ENCODE peak calls at places on chromosomes 6 and 20, in five cellular contexts. O, C, P, Y and X are unnamed samples.

GRCh38 chr20:58514321-58515239 is 619 bp downstream of the APCDD1L start:
- DNase-seq in C (peak), P (peak), O (no peak), Y (peak), X (peak)

GRCh38 chr20:59748555-59749292 is 144.4 kb downstream of the PHACTR3 start:
- DNase-seq in C (no peak), O (no peak), Y (no peak), P (no peak), X (no peak)

GRCh38 chr20:8394308-8394945 is 262.4 kb downstream of the PLCB1 start:
- DNase-seq in Y (no peak), P (peak), C (no peak), O (no peak), X (no peak)

GRCh38 chr6:109059591-109060021 is 35.0 kb downstream of the SESN1 start:
- DNase-seq in Y (no peak), O (no peak), C (no peak), P (peak), X (no peak)

GRCh38 chr20:64188682-64189529 is 24.7 kb downstream of the MYT1 start:
- DNase-seq in C (peak), O (no peak), P (peak), Y (no peak), X (peak)

GRCh38 chr6:151121900-151122299 is 117.9 kb upstream of the AKAP12 start:
- DNase-seq in P (no peak), O (no peak), C (no peak), Y (no peak), X (no peak)

GRCh38 chr6:74166849-74167248 is 470.8 kb downstream of the CD109 start:
- DNase-seq in Y (no peak), C (no peak), O (no peak), P (peak), X (no peak)

GRCh38 chr6:52303178-52303577 is 18.6 kb upstream of the MCM3 start:
- DNase-seq in C (no peak), Y (no peak), P (no peak), O (no peak), X (no peak)

GRCh38 chr20:23269954-23270353 is 80.6 kb upstream of the NXT1 start:
- DNase-seq in C (no peak), O (no peak), Y (no peak), P (peak), X (no peak)

GRCh38 chr6:140572129-140572528 is 1197.7 kb upstream of the CITED2 start:
- DNase-seq in O (no peak), C (no peak), P (peak), Y (no peak), X (no peak)

GRCh38 chr6:51005779-51006178 is 187.1 kb downstream of the TFAP2B start:
- DNase-seq in Y (no peak), P (no peak), O (no peak), C (no peak), X (no peak)

GRCh38 chr20:47774081-47774777 is 11.1 kb downstream of the SULF2 start:
- DNase-seq in P (no peak), C (no peak), Y (no peak), O (no peak), X (no peak)

GRCh38 chr6:25111782-25112181 is 167.4 kb upstream of the CARMIL1 start:
- DNase-seq in C (no peak), Y (no peak), O (no peak), P (no peak), X (no peak)

GRCh38 chr6:46113370-46113769 is 16.4 kb upstream of the ENPP4 start:
- DNase-seq in P (no peak), C (peak), Y (peak), O (no peak), X (no peak)

GRCh38 chr6:37617073-37617472 is 80.6 kb downstream of the MDGA1 start:
- DNase-seq in Y (no peak), C (no peak), O (no peak), P (no peak), X (no peak)

GRCh38 chr20:25565578-25566157 is 19.7 kb downstream of the NINL start:
- DNase-seq in O (no peak), C (no peak), P (no peak), Y (no peak), X (no peak)

GRCh38 chr6:140485740-140486467 is 1111.5 kb upstream of the CITED2 start:
- DNase-seq in P (peak), O (peak), Y (no peak), C (no peak), X (no peak)

GRCh38 chr6:28347119-28347518 is 2.6 kb upstream of the ZKSCAN3 start:
- DNase-seq in C (no peak), O (no peak), P (no peak), Y (no peak), X (no peak)

GRCh38 chr6:28351493-28351925 is 1.8 kb downstream of the ZKSCAN3 start:
- DNase-seq in C (no peak), P (no peak), Y (no peak), O (no peak), X (no peak)

GRCh38 chr6:28351087-28351486 is 1.3 kb downstream of the ZKSCAN3 start:
- DNase-seq in P (no peak), Y (no peak), O (no peak), C (no peak), X (no peak)

GRCh38 chr6:28349344-28349891 is 329 bp upstream of the ZKSCAN3 start:
- DNase-seq in Y (no peak), P (no peak), C (no peak), O (no peak), X (no peak)

GRCh38 chr6:28349892-28350737 is at the start of gene ZKSCAN3:
- DNase-seq in C (peak), Y (peak), O (peak), P (peak), X (peak)
- H3K23ac ChIP-seq in C (no peak), Y (no peak), O (no peak), P (no peak), X (peak)

GRCh38 chr6:27810768-27811298 is 101.4 kb downstream of the OR2B2 start:
- DNase-seq in Y (peak), P (peak), C (no peak), O (no peak), X (no peak)

GRCh38 chr6:27812805-27813626 is 99.2 kb downstream of the OR2B2 start:
- DNase-seq in P (no peak), C (no peak), Y (peak), O (no peak), X (no peak)

GRCh38 chr6:27809939-27810767 is 102.0 kb downstream of the OR2B2 start:
- DNase-seq in C (peak), P (peak), O (peak), Y (peak), X (peak)

GRCh38 chr6:27811383-27811782 is 100.8 kb downstream of the OR2B2 start:
- DNase-seq in O (no peak), Y (no peak), P (no peak), C (no peak), X (no peak)

GRCh38 chr6:27812078-27812804 is 100.0 kb downstream of the OR2B2 start:
- DNase-seq in C (no peak), P (no peak), O (no peak), Y (no peak), X (no peak)
- H3K18ac ChIP-seq in C (no peak), P (no peak), O (no peak), Y (peak), X (no peak)

DNA sequence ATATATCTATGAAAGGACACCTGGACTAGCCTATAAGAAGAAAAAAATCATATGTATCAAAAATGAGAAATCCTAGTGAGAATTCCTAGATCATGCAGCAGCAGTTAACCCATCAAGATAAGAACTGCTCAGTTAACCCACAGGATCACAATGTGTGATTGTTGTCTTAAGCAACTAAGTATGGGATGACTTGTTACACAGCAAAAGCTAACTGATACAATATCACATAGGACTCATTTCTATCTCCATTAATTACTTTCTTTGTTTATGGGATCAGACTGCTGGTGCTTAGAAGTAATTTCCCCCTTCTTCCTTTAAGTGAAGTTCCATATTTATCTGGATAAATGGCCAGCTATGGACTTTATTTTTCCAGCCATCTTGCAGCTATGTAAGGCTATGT is 280.8 kb upstream of the MARCKS start:
- DNase-seq in Y (no peak), P (no peak), C (no peak), O (no peak), X (no peak)
- H2BK12ac ChIP-seq in Y (no peak), P (no peak), C (no peak), O (no peak), X (no peak)

DNA sequence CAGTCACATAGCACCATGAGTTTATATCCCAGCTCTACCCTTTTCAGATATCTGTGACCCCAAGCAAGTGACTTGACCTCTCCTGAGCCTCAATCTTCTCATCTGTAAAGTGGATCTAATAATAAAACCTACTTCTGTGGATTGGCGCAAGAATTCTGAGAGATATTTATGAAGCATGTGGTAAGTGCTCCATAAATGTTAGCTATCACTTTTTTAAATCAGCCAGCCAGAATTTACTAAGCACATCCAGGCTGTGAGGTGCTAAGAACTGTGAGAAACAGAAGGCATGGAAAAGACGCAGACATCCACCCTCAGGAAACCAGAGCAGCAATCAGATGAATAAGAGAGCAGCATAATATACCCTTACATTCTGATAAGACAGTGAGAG is 863 bp downstream of the C20orf96 start:
- DNase-seq in P (no peak), C (no peak), O (no peak), Y (no peak), X (no peak)
- H3K23ac ChIP-seq in P (no peak), C (no peak), O (no peak), Y (no peak), X (no peak)